ENCODE peak calls at places on chromosomes 4 and X, in six cellular contexts. Q, C, E, S, T and J are unnamed samples.
A peak's percentile ranks its signal among the peaks of the same experiment; 100 is the strongest.

GRCh38 chr4:19728773-19729172 is 522.9 kb upstream of the SLIT2 start:
- DNase-seq in Q (no peak), C (no peak), E (no peak), S (no peak), T (no peak), J (no peak)

GRCh38 chr4:18075823-18076433 is 54.4 kb upstream of the LCORL start:
- DNase-seq in Q (no peak), C (no peak), E (peak; percentile 22), S (no peak), T (no peak), J (no peak)

GRCh38 chr4:13920901-13921300 is 293.4 kb upstream of the BOD1L1 start:
- DNase-seq in Q (peak; percentile 97), C (peak; percentile 87), E (peak; percentile 99), S (peak; percentile 16), T (no peak), J (no peak)

GRCh38 chr4:139015948-139016451 is 419 bp downstream of the NOCT start:
- DNase-seq in Q (no peak), C (peak; percentile 25), E (peak; percentile 17), S (no peak), T (peak; percentile 4), J (no peak)

GRCh38 chr4:26204911-26205368 is 115.9 kb upstream of the RBPJ start:
- DNase-seq in Q (no peak), C (no peak), E (no peak), S (no peak), T (no peak), J (no peak)

GRCh38 chrX:71911023-71911730 is 532 bp downstream of the NHSL2 start:
- DNase-seq in Q (no peak), C (no peak), E (no peak), S (no peak), T (no peak), J (peak; percentile 17)

GRCh38 chr4:141346144-141346543 is 125.4 kb downstream of the ZNF330 start:
- DNase-seq in Q (no peak), C (peak; percentile 65), E (peak; percentile 42), S (no peak), T (peak; percentile 2), J (peak; percentile 35)

GRCh38 chr4:64960516-64960915 is 551.3 kb upstream of the TECRL start:
- DNase-seq in Q (no peak), C (no peak), E (no peak), S (no peak), T (no peak), J (no peak)